ENCODE peak calls at places on chromosomes 12 and 14, in eight cellular contexts. One of them, this sample, is unnamed.

GRCh38 chr12:64609543-64610091 is 678 bp upstream of the RASSF3 start:
- DNase-seq in A549: no peak
- DNase-seq in K562: peak
- DNase-seq in transverse colon: no peak
- DNase-seq in endothelial cell of umbilical vein: peak
- DNase-seq in lower leg skin: no peak
- DNase-seq in NB4: no peak
- DNase-seq in prostate gland: no peak
- DNase-seq in this sample: no peak

GRCh38 chr14:75562048-75562447 is 16.4 kb upstream of the FLVCR2 start:
- DNase-seq in A549: no peak
- DNase-seq in K562: no peak
- DNase-seq in transverse colon: no peak
- DNase-seq in endothelial cell of umbilical vein: no peak
- DNase-seq in lower leg skin: no peak
- DNase-seq in NB4: no peak
- DNase-seq in prostate gland: no peak
- DNase-seq in this sample: no peak

GRCh38 chr12:27179399-27180214 is 64.5 kb upstream of the STK38L start:
- DNase-seq in A549: peak
- DNase-seq in K562: no peak
- DNase-seq in transverse colon: no peak
- DNase-seq in endothelial cell of umbilical vein: peak
- DNase-seq in lower leg skin: no peak
- DNase-seq in NB4: peak
- DNase-seq in prostate gland: peak
- DNase-seq in this sample: peak

GRCh38 chr12:4169959-4170358 is 103.6 kb upstream of the CCND2 start:
- DNase-seq in A549: no peak
- DNase-seq in K562: no peak
- DNase-seq in transverse colon: no peak
- DNase-seq in endothelial cell of umbilical vein: no peak
- DNase-seq in lower leg skin: no peak
- DNase-seq in NB4: no peak
- DNase-seq in prostate gland: no peak
- DNase-seq in this sample: no peak

GRCh38 chr12:71312767-71313375 is 126.7 kb upstream of the LGR5 start:
- DNase-seq in A549: no peak
- DNase-seq in K562: no peak
- DNase-seq in transverse colon: no peak
- DNase-seq in endothelial cell of umbilical vein: no peak
- DNase-seq in lower leg skin: no peak
- DNase-seq in NB4: no peak
- DNase-seq in prostate gland: no peak
- DNase-seq in this sample: no peak

GRCh38 chr12:122203301-122203967 is at the start of gene B3GNT4:
- DNase-seq in A549: peak
- DNase-seq in K562: peak
- DNase-seq in transverse colon: peak
- DNase-seq in endothelial cell of umbilical vein: peak
- DNase-seq in lower leg skin: peak
- DNase-seq in NB4: no peak
- DNase-seq in prostate gland: peak
- DNase-seq in this sample: peak

GRCh38 chr14:47040490-47040889 is 388.9 kb upstream of the RPL10L start:
- DNase-seq in A549: no peak
- DNase-seq in K562: no peak
- DNase-seq in transverse colon: no peak
- DNase-seq in endothelial cell of umbilical vein: peak
- DNase-seq in lower leg skin: peak
- DNase-seq in NB4: peak
- DNase-seq in prostate gland: no peak
- DNase-seq in this sample: no peak

GRCh38 chr12:531951-532585 is 72.3 kb downstream of the B4GALNT3 start:
- DNase-seq in A549: no peak
- DNase-seq in K562: no peak
- DNase-seq in transverse colon: no peak
- DNase-seq in endothelial cell of umbilical vein: no peak
- DNase-seq in lower leg skin: no peak
- DNase-seq in NB4: no peak
- DNase-seq in prostate gland: no peak
- DNase-seq in this sample: no peak

GRCh38 chr12:51763743-51764142 is 84.8 kb downstream of the FIGNL2 start:
- DNase-seq in A549: no peak
- DNase-seq in K562: no peak
- DNase-seq in transverse colon: no peak
- DNase-seq in endothelial cell of umbilical vein: no peak
- DNase-seq in lower leg skin: no peak
- DNase-seq in NB4: no peak
- DNase-seq in prostate gland: no peak
- DNase-seq in this sample: no peak

GRCh38 chr14:89089330-89089729 is 264.9 kb downstream of the TTC8 start:
- DNase-seq in A549: no peak
- DNase-seq in K562: no peak
- DNase-seq in transverse colon: no peak
- DNase-seq in endothelial cell of umbilical vein: no peak
- DNase-seq in lower leg skin: no peak
- DNase-seq in NB4: no peak
- DNase-seq in prostate gland: no peak
- DNase-seq in this sample: no peak

GRCh38 chr14:61269321-61270083 is 11.6 kb downstream of the TMEM30B start:
- DNase-seq in A549: peak
- DNase-seq in K562: peak
- DNase-seq in transverse colon: peak
- DNase-seq in endothelial cell of umbilical vein: peak
- DNase-seq in lower leg skin: peak
- DNase-seq in NB4: peak
- DNase-seq in prostate gland: peak
- DNase-seq in this sample: peak

GRCh38 chr14:28677381-28677780 is 89.2 kb upstream of the FOXG1 start:
- DNase-seq in A549: no peak
- DNase-seq in K562: no peak
- DNase-seq in transverse colon: no peak
- DNase-seq in endothelial cell of umbilical vein: no peak
- DNase-seq in lower leg skin: no peak
- DNase-seq in NB4: no peak
- DNase-seq in prostate gland: no peak
- DNase-seq in this sample: no peak

GRCh38 chr12:13839937-13840336 is 141.5 kb downstream of the GRIN2B start:
- DNase-seq in A549: no peak
- DNase-seq in K562: no peak
- DNase-seq in transverse colon: no peak
- DNase-seq in endothelial cell of umbilical vein: no peak
- DNase-seq in lower leg skin: no peak
- DNase-seq in NB4: no peak
- DNase-seq in prostate gland: no peak
- DNase-seq in this sample: no peak

GRCh38 chr12:109863961-109864712 is 16.2 kb downstream of the GLTP start:
- DNase-seq in A549: no peak
- DNase-seq in K562: no peak
- DNase-seq in transverse colon: peak
- DNase-seq in endothelial cell of umbilical vein: no peak
- DNase-seq in lower leg skin: no peak
- DNase-seq in NB4: peak
- DNase-seq in prostate gland: peak
- DNase-seq in this sample: no peak

GRCh38 chr12:125549836-125550235 is 484.6 kb downstream of the AACS start:
- DNase-seq in A549: no peak
- DNase-seq in K562: peak
- DNase-seq in transverse colon: no peak
- DNase-seq in endothelial cell of umbilical vein: no peak
- DNase-seq in lower leg skin: no peak
- DNase-seq in NB4: peak
- DNase-seq in prostate gland: no peak
- DNase-seq in this sample: no peak

GRCh38 chr14:99271951-99272668 is at the start of gene BCL11B:
- DNase-seq in A549: peak
- DNase-seq in K562: peak
- DNase-seq in transverse colon: peak
- DNase-seq in endothelial cell of umbilical vein: peak
- DNase-seq in lower leg skin: peak
- DNase-seq in NB4: peak
- DNase-seq in prostate gland: peak
- DNase-seq in this sample: peak

GRCh38 chr14:31543969-31544799 is 17.0 kb upstream of the NUBPL start:
- DNase-seq in A549: no peak
- DNase-seq in K562: no peak
- DNase-seq in transverse colon: no peak
- DNase-seq in endothelial cell of umbilical vein: peak
- DNase-seq in lower leg skin: no peak
- DNase-seq in NB4: no peak
- DNase-seq in prostate gland: no peak
- DNase-seq in this sample: no peak

GRCh38 chr12:49868952-49869815 is 26.3 kb upstream of the BCDIN3D start:
- DNase-seq in A549: no peak
- DNase-seq in K562: peak
- DNase-seq in transverse colon: peak
- DNase-seq in endothelial cell of umbilical vein: peak
- DNase-seq in lower leg skin: peak
- DNase-seq in NB4: peak
- DNase-seq in prostate gland: peak
- DNase-seq in this sample: no peak

GRCh38 chr14:40354754-40355153 is 922.5 kb upstream of the FBXO33 start:
- DNase-seq in A549: no peak
- DNase-seq in K562: no peak
- DNase-seq in transverse colon: no peak
- DNase-seq in endothelial cell of umbilical vein: no peak
- DNase-seq in lower leg skin: no peak
- DNase-seq in NB4: no peak
- DNase-seq in prostate gland: no peak
- DNase-seq in this sample: no peak

GRCh38 chr12:53695148-53696138 is 19.6 kb upstream of the ATP5MC2 start:
- DNase-seq in A549: peak
- DNase-seq in K562: peak
- DNase-seq in transverse colon: peak
- DNase-seq in endothelial cell of umbilical vein: peak
- DNase-seq in lower leg skin: no peak
- DNase-seq in NB4: peak
- DNase-seq in prostate gland: no peak
- DNase-seq in this sample: no peak

GRCh38 chr12:80877706-80878384 is 59.9 kb downstream of the LIN7A start:
- DNase-seq in A549: no peak
- DNase-seq in K562: no peak
- DNase-seq in transverse colon: no peak
- DNase-seq in endothelial cell of umbilical vein: no peak
- DNase-seq in lower leg skin: no peak
- DNase-seq in NB4: no peak
- DNase-seq in prostate gland: no peak
- DNase-seq in this sample: no peak

GRCh38 chr12:97277030-97277429 is 185.6 kb upstream of the RMST start:
- DNase-seq in A549: no peak
- DNase-seq in K562: no peak
- DNase-seq in transverse colon: no peak
- DNase-seq in endothelial cell of umbilical vein: no peak
- DNase-seq in lower leg skin: no peak
- DNase-seq in NB4: no peak
- DNase-seq in prostate gland: no peak
- DNase-seq in this sample: no peak

DNA sequence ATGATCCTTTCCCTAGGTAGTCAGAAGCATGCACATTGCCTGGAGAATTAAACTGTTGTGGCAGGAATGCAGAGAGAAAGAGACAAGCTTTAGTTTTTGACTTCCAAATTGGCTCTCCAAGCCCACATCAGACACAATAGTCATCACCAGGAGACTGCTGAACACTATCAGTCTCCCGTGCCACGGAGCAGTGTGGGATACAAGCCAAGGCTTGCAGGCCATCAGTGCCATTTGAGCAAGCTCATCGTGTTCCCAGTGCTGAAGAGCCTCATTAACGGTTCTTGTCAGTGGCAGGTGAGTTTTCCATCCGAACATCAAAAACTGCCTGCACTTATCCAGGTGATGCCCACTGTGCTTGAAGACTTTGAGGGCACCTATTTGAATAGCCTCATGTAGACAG is 410.8 kb downstream of the NAV3 start:
- DNase-seq in A549: no peak
- DNase-seq in K562: no peak
- DNase-seq in transverse colon: no peak
- DNase-seq in endothelial cell of umbilical vein: no peak
- DNase-seq in lower leg skin: no peak
- DNase-seq in NB4: no peak
- DNase-seq in prostate gland: no peak
- DNase-seq in this sample: no peak
- TF ChIP-seq POLR2A in A549: no peak
- TF ChIP-seq POLR2A in K562: no peak
- TF ChIP-seq POLR2A in transverse colon: no peak
- TF ChIP-seq POLR2A in endothelial cell of umbilical vein: no peak
- TF ChIP-seq POLR2A in lower leg skin: no peak
- TF ChIP-seq POLR2A in NB4: no peak
- TF ChIP-seq POLR2A in prostate gland: no peak
- TF ChIP-seq POLR2A in this sample: no peak

GRCh38 chr12:92444763-92445162 is 258.0 kb upstream of the PLEKHG7 start:
- DNase-seq in A549: no peak
- DNase-seq in K562: no peak
- DNase-seq in transverse colon: peak
- DNase-seq in endothelial cell of umbilical vein: no peak
- DNase-seq in lower leg skin: no peak
- DNase-seq in NB4: peak
- DNase-seq in prostate gland: no peak
- DNase-seq in this sample: no peak
- TF ChIP-seq POLR2A in A549: no peak
- TF ChIP-seq POLR2A in K562: no peak
- TF ChIP-seq POLR2A in transverse colon: peak
- TF ChIP-seq POLR2A in endothelial cell of umbilical vein: no peak
- TF ChIP-seq POLR2A in lower leg skin: no peak
- TF ChIP-seq POLR2A in NB4: no peak
- TF ChIP-seq POLR2A in prostate gland: no peak
- TF ChIP-seq POLR2A in this sample: no peak

DNA sequence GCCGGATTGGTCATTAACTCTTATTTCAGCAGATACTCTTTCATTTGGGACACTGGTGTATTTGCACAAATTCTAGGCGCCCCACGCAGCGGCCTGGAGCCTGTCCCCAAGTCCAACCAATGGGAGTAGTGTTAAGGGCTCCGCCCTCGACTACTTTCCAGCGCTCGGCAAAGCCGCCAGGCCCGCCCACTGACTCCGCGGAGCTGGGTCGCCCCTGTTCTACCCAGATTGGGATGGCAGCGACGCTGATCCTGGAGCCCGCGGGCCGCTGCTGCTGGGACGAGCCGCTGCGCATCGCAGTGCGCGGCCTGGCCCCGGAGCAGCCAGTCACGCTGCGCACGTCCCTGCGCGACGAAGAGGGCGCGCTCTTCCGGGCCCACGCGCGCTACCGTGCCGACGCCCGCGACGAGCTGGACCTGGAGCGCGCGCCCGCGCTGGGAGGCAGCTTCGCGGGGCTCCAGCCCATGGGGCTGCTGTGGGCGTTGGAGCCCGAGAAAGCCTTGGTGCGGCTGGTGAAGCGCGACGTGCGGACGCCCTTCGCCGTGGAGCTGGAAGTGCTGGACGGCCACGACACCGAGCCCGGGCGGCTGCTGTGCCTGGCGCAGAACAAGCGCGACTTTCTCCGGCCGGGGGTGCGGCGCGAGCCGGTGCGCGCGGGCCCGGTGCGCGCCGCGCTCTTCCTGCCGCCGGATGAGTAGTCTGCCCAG is at the start of gene ACOT6:
- DNase-seq in A549: peak
- DNase-seq in K562: peak
- DNase-seq in transverse colon: peak
- DNase-seq in endothelial cell of umbilical vein: peak
- DNase-seq in lower leg skin: peak
- DNase-seq in NB4: peak
- DNase-seq in prostate gland: peak
- DNase-seq in this sample: peak
- TF ChIP-seq POLR2A in A549: peak
- TF ChIP-seq POLR2A in K562: no peak
- TF ChIP-seq POLR2A in transverse colon: peak
- TF ChIP-seq POLR2A in endothelial cell of umbilical vein: no peak
- TF ChIP-seq POLR2A in lower leg skin: no peak
- TF ChIP-seq POLR2A in NB4: no peak
- TF ChIP-seq POLR2A in prostate gland: peak
- TF ChIP-seq POLR2A in this sample: no peak

GRCh38 chr14:53953002-53953827 is 3.4 kb downstream of the BMP4 start:
- DNase-seq in A549: peak
- DNase-seq in K562: peak
- DNase-seq in transverse colon: peak
- DNase-seq in endothelial cell of umbilical vein: peak
- DNase-seq in lower leg skin: peak
- DNase-seq in NB4: no peak
- DNase-seq in prostate gland: peak
- DNase-seq in this sample: no peak
- TF ChIP-seq POLR2A in A549: peak
- TF ChIP-seq POLR2A in K562: no peak
- TF ChIP-seq POLR2A in transverse colon: peak
- TF ChIP-seq POLR2A in endothelial cell of umbilical vein: peak
- TF ChIP-seq POLR2A in lower leg skin: no peak
- TF ChIP-seq POLR2A in NB4: no peak
- TF ChIP-seq POLR2A in prostate gland: peak
- TF ChIP-seq POLR2A in this sample: no peak